ENCODE peak calls at places on chromosomes 3 and 15, in seven cellular contexts. O is NAMALWA, Z is NCI-H1105, F is T-cell, D is left colon, T is anterior cingulate cortex, E is GM13976. N is an unnamed sample.

GRCh38 chr3:147305533-147306241 is 100.7 kb downstream of the ZIC4 start:
- DNase-seq in Z (no peak), E (no peak), F (no peak), O (no peak), D (no peak), T (no peak), N (no peak)

GRCh38 chr3:39166134-39166710 is 12.8 kb upstream of the CSRNP1 start:
- DNase-seq in O (no peak), Z (no peak), T (no peak), F (no peak), D (no peak), E (no peak), N (no peak)

GRCh38 chr3:186519021-186519658 is 25.0 kb downstream of the CRYGS start:
- DNase-seq in O (no peak), D (no peak), Z (no peak), E (no peak), F (peak; percentile 74), T (no peak), N (no peak)

GRCh38 chr3:119034256-119035013 is at the start of gene IGSF11:
- DNase-seq in D (peak; percentile 32), T (peak; percentile 88), O (peak; percentile 9), F (peak; percentile 64), Z (peak; percentile 96), E (peak; percentile 91), N (peak; percentile 45)

GRCh38 chr3:194801378-194802124 is 115.9 kb downstream of the FAM43A start:
- DNase-seq in F (no peak), T (no peak), Z (no peak), D (no peak), E (no peak), O (no peak), N (no peak)

GRCh38 chr3:150736316-150736719 is 26.7 kb downstream of the SIAH2 start:
- DNase-seq in O (no peak), D (no peak), Z (no peak), T (no peak), E (no peak), F (no peak), N (no peak)

GRCh38 chr3:127087441-127087840 is 104.5 kb downstream of the PLXNA1 start:
- DNase-seq in E (no peak), Z (no peak), O (no peak), D (no peak), T (no peak), F (no peak), N (no peak)

GRCh38 chr15:31556494-31557150 is 230.0 kb downstream of the KLF13 start:
- DNase-seq in D (no peak), Z (no peak), F (no peak), T (no peak), O (no peak), E (no peak), N (no peak)

GRCh38 chr15:40239671-40240618 is 1.1 kb downstream of the PAK6 start:
- DNase-seq in E (peak; percentile 44), F (no peak), Z (no peak), D (no peak), T (peak; percentile 23), O (no peak), N (no peak)

GRCh38 chr3:133283958-133284807 is 115.7 kb upstream of the BFSP2 start:
- DNase-seq in T (no peak), O (peak; percentile 28), E (no peak), D (no peak), Z (no peak), F (no peak), N (no peak)

GRCh38 chr15:96362759-96363678 is 32.5 kb downstream of the NR2F2 start:
- DNase-seq in Z (no peak), O (no peak), T (no peak), D (no peak), F (no peak), E (peak; percentile 33), N (no peak)

GRCh38 chr15:90000175-90000923 is 775 bp upstream of the ZNF710 start:
- DNase-seq in Z (no peak), E (peak; percentile 64), T (peak; percentile 40), D (no peak), F (no peak), O (peak; percentile 26), N (peak; percentile 65)

GRCh38 chr3:127210654-127210943 is 17.7 kb downstream of the PRR23E start:
- DNase-seq in F (no peak), T (no peak), O (no peak), E (no peak), D (no peak), Z (no peak), N (no peak)

GRCh38 chr3:105351821-105352220 is 14.9 kb upstream of the ALCAM start:
- DNase-seq in E (no peak), D (no peak), F (no peak), Z (no peak), O (no peak), T (no peak), N (no peak)

GRCh38 chr3:55534876-55535275 is 47.8 kb upstream of the WNT5A start:
- DNase-seq in D (no peak), O (no peak), F (no peak), T (no peak), Z (no peak), E (no peak), N (no peak)

GRCh38 chr3:183868804-183869203 is 15.9 kb downstream of the PARL start:
- DNase-seq in E (no peak), F (no peak), Z (no peak), D (no peak), T (no peak), O (no peak), N (no peak)

GRCh38 chr3:159170436-159171003 is 368.7 kb downstream of the MFSD1 start:
- DNase-seq in O (no peak), E (no peak), F (no peak), Z (no peak), T (no peak), D (no peak), N (no peak)

GRCh38 chr3:147407107-147407494 is 758 bp upstream of the ZIC4 start:
- DNase-seq in Z (no peak), D (no peak), F (no peak), O (no peak), T (no peak), E (no peak), N (no peak)

GRCh38 chr3:101913173-101913572 is 63.9 kb downstream of the NFKBIZ start:
- DNase-seq in O (no peak), D (no peak), T (no peak), E (no peak), F (no peak), Z (no peak), N (no peak)

GRCh38 chr3:149588909-149589308 is 68.9 kb downstream of the WWTR1 start:
- DNase-seq in F (no peak), T (no peak), E (no peak), O (no peak), D (no peak), Z (peak; percentile 10), N (no peak)

GRCh38 chr3:195796795-195797194 is 14.9 kb downstream of the MUC4 start:
- DNase-seq in T (no peak), O (no peak), F (no peak), E (no peak), D (no peak), Z (no peak), N (no peak)

GRCh38 chr15:40776537-40777141 is 6.9 kb downstream of the C15orf62 start:
- DNase-seq in O (no peak), F (peak; percentile 57), T (no peak), D (no peak), Z (no peak), E (no peak), N (no peak)

GRCh38 chr3:47323431-47324277 is 40.9 kb downstream of the KLHL18 start:
- DNase-seq in F (no peak), E (no peak), T (no peak), D (no peak), O (no peak), Z (no peak), N (no peak)

GRCh38 chr3:64267774-64268604 is 42.7 kb upstream of the PRICKLE2 start:
- DNase-seq in O (no peak), F (no peak), T (peak; percentile 71), E (no peak), D (peak; percentile 60), Z (no peak), N (peak; percentile 55)

GRCh38 chr3:147130461-147130860 is 275.9 kb downstream of the ZIC4 start:
- DNase-seq in T (no peak), F (no peak), D (no peak), O (no peak), Z (no peak), E (no peak), N (no peak)

GRCh38 chr3:64109438-64109837 is 86.1 kb upstream of the PSMD6 start:
- DNase-seq in T (peak; percentile 13), F (no peak), D (peak; percentile 43), O (no peak), E (no peak), Z (no peak), N (peak; percentile 28)

GRCh38 chr3:138497851-138498250 is 63.4 kb downstream of the ESYT3 start:
- DNase-seq in O (no peak), Z (no peak), T (no peak), E (no peak), D (no peak), F (no peak), N (no peak)

GRCh38 chr3:197103766-197104165 is 74.1 kb upstream of the MELTF start:
- DNase-seq in F (no peak), Z (no peak), O (no peak), D (no peak), T (no peak), E (no peak), N (no peak)

GRCh38 chr3:194158942-194159439 is 23.0 kb downstream of the HES1 start:
- DNase-seq in D (no peak), Z (no peak), O (no peak), E (no peak), F (no peak), T (no peak), N (no peak)

GRCh38 chr3:182238141-182238540 is 526.4 kb downstream of the SOX2 start:
- DNase-seq in O (no peak), D (no peak), E (no peak), T (peak; percentile 74), Z (no peak), F (no peak), N (no peak)

GRCh38 chr3:177068967-177069366 is 128.3 kb downstream of the TBL1XR1 start:
- DNase-seq in T (no peak), F (no peak), O (no peak), E (no peak), D (no peak), Z (no peak), N (no peak)

GRCh38 chr15:88621789-88622604 is 857 bp downstream of the AEN start:
- DNase-seq in T (no peak), F (peak; percentile 61), D (no peak), E (peak; percentile 68), O (peak; percentile 81), Z (no peak), N (peak; percentile 52)

GRCh38 chr3:88963003-88963402 is 144.4 kb upstream of the EPHA3 start:
- DNase-seq in Z (no peak), E (no peak), D (no peak), T (no peak), F (no peak), O (no peak), N (no peak)

GRCh38 chr3:99638244-99638948 is at the start of gene COL8A1:
- DNase-seq in D (peak; percentile 39), E (no peak), Z (no peak), T (no peak), O (no peak), F (no peak), N (peak; percentile 23)

N was measured in transverse colon.